ENCODE peak calls at places on chromosomes 1 and 21, in eight cellular contexts. I, A, Z, C, H, O, D and M are unnamed samples.

GRCh38 chr1:112762541-112763141 is 47.5 kb upstream of the PPM1J start:
- DNase-seq in Z (peak; percentile 73), A (no peak), H (no peak), C (peak; percentile 22), I (no peak), D (peak; percentile 71), O (peak; percentile 60), M (no peak)

GRCh38 chr1:175887981-175888428 is 144.6 kb upstream of the TNR start:
- DNase-seq in O (peak; percentile 95), D (no peak), Z (peak; percentile 7), H (peak; percentile 45), A (peak; percentile 10), C (peak; percentile 71), I (peak; percentile 38), M (peak; percentile 80)

GRCh38 chr1:217660353-217661062 is 29.4 kb downstream of the SPATA17 start:
- DNase-seq in O (no peak), I (no peak), D (no peak), Z (peak; percentile 74), H (peak; percentile 8), C (peak; percentile 92), A (peak; percentile 76), M (no peak)

GRCh38 chr1:26391450-26391849 is 18.9 kb upstream of the ZNF683 start:
- DNase-seq in I (no peak), A (no peak), Z (no peak), C (peak; percentile 72), D (no peak), O (peak; percentile 75), H (peak; percentile 52), M (no peak)

GRCh38 chr1:220734571-220735326 is 13.4 kb upstream of the MTARC2 start:
- DNase-seq in D (no peak), H (peak; percentile 86), I (no peak), C (peak; percentile 72), O (no peak), A (peak; percentile 85), Z (peak; percentile 25), M (no peak)

GRCh38 chr1:9816199-9816598 is 7.6 kb downstream of the CLSTN1 start:
- DNase-seq in C (no peak), A (no peak), D (no peak), Z (no peak), O (no peak), H (no peak), I (no peak), M (no peak)

GRCh38 chr21:36330904-36331303 is 10.9 kb downstream of the MORC3 start:
- DNase-seq in O (peak; percentile 66), A (peak; percentile 28), D (no peak), C (peak; percentile 71), H (peak; percentile 51), I (peak; percentile 44), Z (no peak), M (peak; percentile 53)

GRCh38 chr1:189149547-189150375 is 1327.9 kb downstream of the BRINP3 start:
- DNase-seq in Z (no peak), I (no peak), D (peak; percentile 66), C (no peak), A (no peak), O (peak; percentile 80), H (peak; percentile 40), M (no peak)

GRCh38 chr1:119929643-119930310 is 33.5 kb upstream of the ADAM30 start:
- DNase-seq in C (no peak), D (no peak), A (no peak), O (no peak), H (no peak), Z (no peak), I (no peak), M (no peak)

GRCh38 chr1:169776440-169776839 is 18.3 kb downstream of the METTL18 start:
- DNase-seq in Z (no peak), I (no peak), H (no peak), C (no peak), O (no peak), D (no peak), A (no peak), M (no peak)

GRCh38 chr1:57736940-57737339 is 313.1 kb upstream of the DAB1 start:
- DNase-seq in O (no peak), A (no peak), C (no peak), I (no peak), Z (no peak), H (no peak), D (no peak), M (no peak)

GRCh38 chr1:15678578-15678977 is 5.5 kb upstream of the PLEKHM2 start:
- DNase-seq in Z (peak; percentile 21), C (peak; percentile 77), A (peak; percentile 66), D (peak; percentile 51), H (peak; percentile 62), O (peak; percentile 70), I (no peak), M (no peak)

GRCh38 chr1:109923946-109924275 is 13.3 kb downstream of the CSF1 start:
- DNase-seq in I (no peak), Z (no peak), A (no peak), H (no peak), O (no peak), D (no peak), C (no peak), M (no peak)

GRCh38 chr1:185157599-185158469 is 867 bp downstream of the SWT1 start:
- DNase-seq in Z (no peak), C (peak; percentile 42), O (peak; percentile 52), D (no peak), I (peak; percentile 8), A (peak; percentile 19), H (no peak), M (no peak)

GRCh38 chr1:19385236-19385635 is 73.1 kb downstream of the SLC66A1 start:
- DNase-seq in A (no peak), I (no peak), O (no peak), Z (no peak), H (no peak), D (no peak), C (no peak), M (no peak)

GRCh38 chr1:229229721-229230135 is 41.2 kb upstream of the RAB4A start:
- DNase-seq in D (no peak), C (peak; percentile 36), I (peak; percentile 88), O (peak; percentile 70), A (no peak), Z (no peak), H (peak; percentile 62), M (peak; percentile 80)

GRCh38 chr1:20058531-20058930 is 11.5 kb upstream of the PLA2G5 start:
- DNase-seq in C (peak; percentile 83), I (no peak), A (no peak), Z (peak; percentile 51), D (no peak), H (no peak), O (no peak), M (peak; percentile 53)

GRCh38 chr1:114328505-114328904 is 174.8 kb upstream of the SYT6 start:
- DNase-seq in H (no peak), C (no peak), O (no peak), Z (no peak), A (no peak), I (no peak), D (no peak), M (no peak)

GRCh38 chr1:200707116-200707515 is 31.6 kb upstream of the CAMSAP2 start:
- DNase-seq in O (no peak), A (no peak), H (no peak), I (no peak), C (no peak), D (no peak), Z (no peak), M (no peak)
- H3K4me3 ChIP-seq in O (no peak overlapping the region), A (no peak overlapping the region), H (no peak overlapping the region), I (no peak overlapping the region), C (no peak overlapping the region), D (no peak overlapping the region), Z (no peak overlapping the region), M (no peak overlapping the region)

GRCh38 chr1:32540589-32540988 is 1.4 kb downstream of the ZBTB8A start:
- DNase-seq in C (peak; percentile 3), D (peak; percentile 19), O (peak; percentile 71), A (no peak), H (no peak), I (no peak), Z (no peak), M (no peak)
- H3K4me3 ChIP-seq in C (peak overlapping the region; percentile 79), D (peak overlapping the region; percentile 63), O (peak overlapping the region; percentile 91), A (peak overlapping the region; percentile 73), H (no peak overlapping the region), I (peak overlapping the region; percentile 68), Z (peak overlapping the region; percentile 64), M (no peak overlapping the region)

DNA sequence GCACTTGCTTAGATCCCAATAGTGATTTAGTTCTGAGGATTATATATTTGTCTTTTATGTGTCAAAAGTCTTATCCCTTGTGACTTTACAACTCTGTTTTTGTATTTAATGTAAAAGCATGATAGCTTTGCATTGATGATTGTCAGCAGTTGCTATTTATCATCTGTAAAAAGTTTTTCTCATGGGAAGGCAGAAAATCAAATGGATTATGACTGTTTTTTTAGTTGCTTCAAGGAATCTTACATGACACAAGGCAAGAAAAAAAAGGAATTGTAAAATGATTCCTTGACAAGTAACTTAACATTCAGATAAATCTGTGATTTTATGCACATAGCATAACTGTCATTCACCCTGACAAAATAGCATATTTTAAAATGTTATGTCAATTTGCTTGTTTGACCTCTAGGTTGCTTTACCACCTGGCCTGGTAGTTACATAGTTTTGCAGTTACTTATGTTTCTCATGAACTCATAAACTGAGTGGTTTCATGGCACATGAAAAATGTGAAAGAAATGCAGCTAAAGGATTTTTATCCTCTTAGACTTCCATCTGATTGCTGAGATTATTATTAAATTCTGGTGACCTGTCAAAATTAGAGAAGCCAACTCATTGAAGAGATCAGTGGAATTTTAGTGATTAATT is 622.6 kb downstream of the ADGRL2 start:
- DNase-seq in C (no peak), D (no peak), Z (no peak), H (no peak), I (no peak), A (no peak), O (no peak), M (no peak)
- H3K4me3 ChIP-seq in C (no peak overlapping the region), D (no peak overlapping the region), Z (no peak overlapping the region), H (no peak overlapping the region), I (no peak overlapping the region), A (no peak overlapping the region), O (no peak overlapping the region), M (no peak overlapping the region)

DNA sequence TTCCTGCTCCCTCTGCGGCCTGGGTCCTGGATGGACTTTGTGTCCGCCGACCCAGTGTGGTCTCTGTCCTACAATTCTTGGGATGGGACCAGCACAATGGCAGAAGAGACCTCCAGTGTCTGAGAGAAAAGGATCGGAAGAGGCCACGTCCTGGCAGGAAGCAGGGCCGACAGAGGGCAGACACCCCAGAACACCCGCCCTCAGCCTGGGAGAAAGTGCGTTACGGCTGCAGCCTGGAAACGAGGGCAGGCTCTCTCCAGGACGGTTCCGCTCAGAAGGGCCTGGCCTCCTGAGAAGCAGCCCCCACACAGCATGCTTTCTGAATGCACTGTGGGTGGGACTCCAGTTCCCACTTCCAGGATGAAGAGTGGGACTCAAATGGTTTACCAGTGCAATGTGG is 35.5 kb downstream of the SLC45A1 start:
- DNase-seq in I (no peak), A (no peak), D (peak; percentile 44), Z (no peak), O (no peak), C (no peak), H (no peak), M (no peak)
- H3K4me3 ChIP-seq in I (no peak overlapping the region), A (no peak overlapping the region), D (no peak overlapping the region), Z (no peak overlapping the region), O (no peak overlapping the region), C (no peak overlapping the region), H (no peak overlapping the region), M (no peak overlapping the region)

GRCh38 chr1:222561656-222562055 is 13.8 kb upstream of the HHIPL2 start:
- DNase-seq in D (no peak), O (no peak), I (no peak), H (no peak), A (no peak), Z (no peak), C (no peak), M (no peak)
- H3K4me3 ChIP-seq in D (no peak overlapping the region), O (no peak overlapping the region), I (no peak overlapping the region), H (no peak overlapping the region), A (no peak overlapping the region), Z (no peak overlapping the region), C (no peak overlapping the region), M (no peak overlapping the region)